ENCODE peak calls at places on chromosomes 5 and 9, in eight cellular contexts. One of them, this sample, is unnamed. For H3K4me1, the result is how much of the 10 kb centered on the place peaks cover.

GRCh38 chr9:129665008-129665771 is at the start of gene PRRX2:
- DNase-seq in A549: peak
- DNase-seq in aorta: peak
- DNase-seq in naive thymus-derived CD4-positive, alpha-beta T cell: peak
- DNase-seq in lower lobe of right lung: no peak
- DNase-seq in prostate gland: no peak
- DNase-seq in HCT116: no peak
- DNase-seq in endodermal cell: peak
- DNase-seq in this sample: no peak

GRCh38 chr5:135875567-135875966 is 20.1 kb downstream of the IL9 start:
- DNase-seq in HCT116: no peak
- DNase-seq in endodermal cell: no peak
- DNase-seq in aorta: no peak
- DNase-seq in A549: no peak
- DNase-seq in naive thymus-derived CD4-positive, alpha-beta T cell: no peak
- DNase-seq in prostate gland: no peak
- DNase-seq in lower lobe of right lung: no peak
- DNase-seq in this sample: no peak

GRCh38 chr5:100855940-100856339 is 47.1 kb downstream of the ST8SIA4 start:
- DNase-seq in A549: no peak
- DNase-seq in aorta: no peak
- DNase-seq in HCT116: no peak
- DNase-seq in prostate gland: no peak
- DNase-seq in endodermal cell: no peak
- DNase-seq in lower lobe of right lung: no peak
- DNase-seq in naive thymus-derived CD4-positive, alpha-beta T cell: no peak
- DNase-seq in this sample: no peak

GRCh38 chr5:163815240-163815791 is 309.9 kb downstream of the MAT2B start:
- DNase-seq in aorta: no peak
- DNase-seq in endodermal cell: no peak
- DNase-seq in HCT116: no peak
- DNase-seq in prostate gland: no peak
- DNase-seq in A549: no peak
- DNase-seq in naive thymus-derived CD4-positive, alpha-beta T cell: no peak
- DNase-seq in lower lobe of right lung: no peak
- DNase-seq in this sample: no peak

GRCh38 chr5:132822650-132823480 is 7.6 kb downstream of the SHROOM1 start:
- DNase-seq in endodermal cell: peak
- DNase-seq in aorta: no peak
- DNase-seq in HCT116: no peak
- DNase-seq in A549: no peak
- DNase-seq in prostate gland: no peak
- DNase-seq in lower lobe of right lung: peak
- DNase-seq in naive thymus-derived CD4-positive, alpha-beta T cell: no peak
- DNase-seq in this sample: no peak

GRCh38 chr5:134392301-134392700 is 19.4 kb downstream of the CDKN2AIPNL start:
- DNase-seq in naive thymus-derived CD4-positive, alpha-beta T cell: no peak
- DNase-seq in HCT116: no peak
- DNase-seq in endodermal cell: no peak
- DNase-seq in lower lobe of right lung: no peak
- DNase-seq in A549: no peak
- DNase-seq in aorta: no peak
- DNase-seq in prostate gland: no peak
- DNase-seq in this sample: no peak

GRCh38 chr5:140725799-140726471 is 25.7 kb downstream of the ZMAT2 start:
- DNase-seq in prostate gland: no peak
- DNase-seq in HCT116: peak
- DNase-seq in lower lobe of right lung: no peak
- DNase-seq in naive thymus-derived CD4-positive, alpha-beta T cell: peak
- DNase-seq in A549: peak
- DNase-seq in aorta: peak
- DNase-seq in endodermal cell: peak
- DNase-seq in this sample: no peak

GRCh38 chr9:104780796-104781395 is 17.0 kb downstream of the NIPSNAP3B start:
- DNase-seq in aorta: no peak
- DNase-seq in lower lobe of right lung: no peak
- DNase-seq in prostate gland: no peak
- DNase-seq in HCT116: peak
- DNase-seq in A549: peak
- DNase-seq in endodermal cell: no peak
- DNase-seq in naive thymus-derived CD4-positive, alpha-beta T cell: no peak
- DNase-seq in this sample: no peak

GRCh38 chr9:136619742-136620440 is 42.8 kb upstream of the EGFL7 start:
- DNase-seq in A549: no peak
- DNase-seq in aorta: peak
- DNase-seq in lower lobe of right lung: peak
- DNase-seq in naive thymus-derived CD4-positive, alpha-beta T cell: no peak
- DNase-seq in endodermal cell: no peak
- DNase-seq in HCT116: no peak
- DNase-seq in prostate gland: no peak
- DNase-seq in this sample: peak

GRCh38 chr5:167934561-167934971 is 356.9 kb upstream of the WWC1 start:
- DNase-seq in aorta: peak
- DNase-seq in naive thymus-derived CD4-positive, alpha-beta T cell: no peak
- DNase-seq in endodermal cell: no peak
- DNase-seq in A549: no peak
- DNase-seq in lower lobe of right lung: no peak
- DNase-seq in HCT116: no peak
- DNase-seq in prostate gland: no peak
- DNase-seq in this sample: peak

GRCh38 chr9:71854811-71855210 is 56.2 kb downstream of the ABHD17B start:
- DNase-seq in lower lobe of right lung: no peak
- DNase-seq in naive thymus-derived CD4-positive, alpha-beta T cell: no peak
- DNase-seq in endodermal cell: no peak
- DNase-seq in HCT116: no peak
- DNase-seq in A549: no peak
- DNase-seq in prostate gland: no peak
- DNase-seq in aorta: no peak
- DNase-seq in this sample: no peak

DNA sequence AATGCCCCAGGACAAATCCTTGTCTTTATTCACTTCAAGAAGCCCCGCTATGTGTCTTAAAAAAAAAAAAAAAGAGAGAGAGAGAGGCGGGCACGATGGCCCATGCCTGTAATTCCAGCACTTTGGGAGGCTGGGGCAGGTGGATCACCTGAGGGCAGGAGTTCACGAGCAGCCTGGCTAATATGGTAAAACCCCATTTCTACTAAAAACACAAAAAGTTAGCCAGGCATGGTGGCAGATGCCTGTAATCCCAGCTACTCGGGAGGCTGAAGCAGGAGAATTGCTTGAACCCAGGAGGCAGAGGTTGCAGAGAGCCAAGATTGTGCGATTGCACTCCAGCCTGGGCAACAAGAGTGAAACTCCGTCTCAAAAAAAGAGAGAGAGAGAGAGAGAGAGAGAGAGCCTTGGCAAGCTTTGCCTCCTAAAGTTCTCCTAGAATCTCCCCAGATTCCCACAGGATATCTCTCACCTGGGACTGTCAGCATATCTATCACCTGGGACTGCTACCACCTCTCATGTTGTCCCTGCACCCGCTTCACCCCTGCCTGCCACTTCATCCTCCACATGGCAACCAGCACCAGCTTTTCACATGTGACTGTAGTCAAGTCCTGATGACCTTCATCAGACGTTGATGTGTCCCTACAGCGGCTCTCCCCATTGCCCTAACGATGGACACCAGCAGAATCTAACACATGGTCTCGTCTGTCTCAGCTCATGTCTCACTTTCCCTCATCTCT is 5.8 kb downstream of the ITK start:
- DNase-seq in aorta: no peak
- DNase-seq in endodermal cell: no peak
- DNase-seq in naive thymus-derived CD4-positive, alpha-beta T cell: no peak
- DNase-seq in A549: no peak
- DNase-seq in HCT116: no peak
- DNase-seq in lower lobe of right lung: no peak
- DNase-seq in prostate gland: no peak
- DNase-seq in this sample: no peak
- H3K4me1 ChIP-seq in aorta: under half
- H3K4me1 ChIP-seq in endodermal cell: under half
- H3K4me1 ChIP-seq in naive thymus-derived CD4-positive, alpha-beta T cell: half or more
- H3K4me1 ChIP-seq in A549: under half
- H3K4me1 ChIP-seq in HCT116: under half
- H3K4me1 ChIP-seq in lower lobe of right lung: under half
- H3K4me1 ChIP-seq in prostate gland: under half
- H3K4me1 ChIP-seq in this sample: under half

DNA sequence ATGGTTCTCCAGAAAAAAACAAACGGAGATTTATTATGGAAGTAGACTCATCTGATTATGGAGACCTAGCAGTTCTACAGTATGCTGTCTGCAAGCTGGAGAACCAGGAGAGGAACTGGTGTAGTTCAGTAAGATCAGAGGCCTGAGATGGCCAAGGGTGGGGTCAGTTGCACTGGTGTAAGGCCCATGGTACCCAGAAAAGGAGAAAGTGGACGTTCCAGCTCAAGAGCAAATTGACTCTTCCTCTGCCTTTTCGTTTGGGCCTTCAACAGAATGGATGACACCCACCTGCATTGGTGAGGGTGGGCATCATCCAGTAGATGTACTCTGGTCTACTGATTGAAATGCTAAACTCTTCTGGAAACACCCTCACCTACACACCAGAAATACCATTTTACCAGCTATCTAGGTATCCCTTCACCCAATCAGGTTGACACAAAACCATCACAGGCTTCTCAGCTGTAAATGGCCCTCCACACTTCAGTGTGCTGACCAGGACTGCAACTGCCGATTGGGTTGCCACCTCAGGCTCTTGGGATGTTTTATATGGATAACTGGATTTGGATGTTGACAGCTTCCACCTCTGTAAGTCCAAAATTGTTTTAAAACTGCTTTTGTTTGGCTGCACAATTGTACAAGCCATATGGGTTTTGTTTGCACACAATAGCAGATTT is 51.2 kb downstream of the RAD23B start:
- DNase-seq in naive thymus-derived CD4-positive, alpha-beta T cell: no peak
- DNase-seq in aorta: no peak
- DNase-seq in HCT116: no peak
- DNase-seq in endodermal cell: no peak
- DNase-seq in prostate gland: no peak
- DNase-seq in A549: no peak
- DNase-seq in lower lobe of right lung: no peak
- DNase-seq in this sample: no peak
- H3K4me1 ChIP-seq in naive thymus-derived CD4-positive, alpha-beta T cell: under half
- H3K4me1 ChIP-seq in aorta: under half
- H3K4me1 ChIP-seq in HCT116: under half
- H3K4me1 ChIP-seq in endodermal cell: under half
- H3K4me1 ChIP-seq in prostate gland: under half
- H3K4me1 ChIP-seq in A549: under half
- H3K4me1 ChIP-seq in lower lobe of right lung: under half
- H3K4me1 ChIP-seq in this sample: under half

GRCh38 chr5:151219138-151219537 is 4.8 kb downstream of the CCDC69 start:
- DNase-seq in endodermal cell: no peak
- DNase-seq in lower lobe of right lung: no peak
- DNase-seq in naive thymus-derived CD4-positive, alpha-beta T cell: no peak
- DNase-seq in aorta: no peak
- DNase-seq in prostate gland: no peak
- DNase-seq in HCT116: no peak
- DNase-seq in A549: no peak
- DNase-seq in this sample: no peak

GRCh38 chr5:151221574-151221973 is 2.3 kb downstream of the CCDC69 start:
- DNase-seq in prostate gland: no peak
- DNase-seq in lower lobe of right lung: no peak
- DNase-seq in naive thymus-derived CD4-positive, alpha-beta T cell: no peak
- DNase-seq in aorta: no peak
- DNase-seq in A549: no peak
- DNase-seq in HCT116: no peak
- DNase-seq in endodermal cell: no peak
- DNase-seq in this sample: no peak

GRCh38 chr5:151218177-151218576 is 5.7 kb downstream of the CCDC69 start:
- DNase-seq in HCT116: no peak
- DNase-seq in endodermal cell: no peak
- DNase-seq in lower lobe of right lung: no peak
- DNase-seq in naive thymus-derived CD4-positive, alpha-beta T cell: no peak
- DNase-seq in A549: no peak
- DNase-seq in aorta: no peak
- DNase-seq in prostate gland: no peak
- DNase-seq in this sample: no peak

GRCh38 chr5:151222054-151222768 is 1.7 kb downstream of the CCDC69 start:
- DNase-seq in naive thymus-derived CD4-positive, alpha-beta T cell: no peak
- DNase-seq in prostate gland: no peak
- DNase-seq in A549: no peak
- DNase-seq in endodermal cell: no peak
- DNase-seq in HCT116: no peak
- DNase-seq in lower lobe of right lung: no peak
- DNase-seq in aorta: no peak
- DNase-seq in this sample: no peak

DNA sequence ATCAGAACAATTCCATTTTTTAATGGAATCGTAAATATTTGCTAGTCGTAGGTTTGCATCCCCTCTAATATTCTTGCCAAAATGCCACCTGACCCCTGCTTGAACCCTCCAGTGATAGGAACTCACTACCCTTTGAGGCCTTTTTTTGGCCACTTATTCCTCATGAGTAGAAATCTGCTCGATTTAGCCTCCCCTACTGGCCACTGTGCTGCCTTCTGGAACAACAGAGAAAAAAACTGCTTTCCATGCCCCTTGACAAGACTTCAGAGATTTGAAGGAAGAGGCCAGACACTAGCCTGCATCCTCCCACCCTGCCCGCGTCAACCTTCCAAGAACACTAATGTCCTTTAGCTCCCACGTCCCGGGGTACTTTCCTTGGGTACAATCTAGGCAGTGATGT is 4.1 kb downstream of the CCDC69 start:
- DNase-seq in prostate gland: no peak
- DNase-seq in naive thymus-derived CD4-positive, alpha-beta T cell: no peak
- DNase-seq in aorta: no peak
- DNase-seq in lower lobe of right lung: no peak
- DNase-seq in endodermal cell: peak
- DNase-seq in A549: no peak
- DNase-seq in HCT116: no peak
- DNase-seq in this sample: no peak
- H3K4me1 ChIP-seq in prostate gland: under half
- H3K4me1 ChIP-seq in naive thymus-derived CD4-positive, alpha-beta T cell: half or more
- H3K4me1 ChIP-seq in aorta: under half
- H3K4me1 ChIP-seq in lower lobe of right lung: half or more
- H3K4me1 ChIP-seq in endodermal cell: under half
- H3K4me1 ChIP-seq in A549: under half
- H3K4me1 ChIP-seq in HCT116: under half
- H3K4me1 ChIP-seq in this sample: half or more

DNA sequence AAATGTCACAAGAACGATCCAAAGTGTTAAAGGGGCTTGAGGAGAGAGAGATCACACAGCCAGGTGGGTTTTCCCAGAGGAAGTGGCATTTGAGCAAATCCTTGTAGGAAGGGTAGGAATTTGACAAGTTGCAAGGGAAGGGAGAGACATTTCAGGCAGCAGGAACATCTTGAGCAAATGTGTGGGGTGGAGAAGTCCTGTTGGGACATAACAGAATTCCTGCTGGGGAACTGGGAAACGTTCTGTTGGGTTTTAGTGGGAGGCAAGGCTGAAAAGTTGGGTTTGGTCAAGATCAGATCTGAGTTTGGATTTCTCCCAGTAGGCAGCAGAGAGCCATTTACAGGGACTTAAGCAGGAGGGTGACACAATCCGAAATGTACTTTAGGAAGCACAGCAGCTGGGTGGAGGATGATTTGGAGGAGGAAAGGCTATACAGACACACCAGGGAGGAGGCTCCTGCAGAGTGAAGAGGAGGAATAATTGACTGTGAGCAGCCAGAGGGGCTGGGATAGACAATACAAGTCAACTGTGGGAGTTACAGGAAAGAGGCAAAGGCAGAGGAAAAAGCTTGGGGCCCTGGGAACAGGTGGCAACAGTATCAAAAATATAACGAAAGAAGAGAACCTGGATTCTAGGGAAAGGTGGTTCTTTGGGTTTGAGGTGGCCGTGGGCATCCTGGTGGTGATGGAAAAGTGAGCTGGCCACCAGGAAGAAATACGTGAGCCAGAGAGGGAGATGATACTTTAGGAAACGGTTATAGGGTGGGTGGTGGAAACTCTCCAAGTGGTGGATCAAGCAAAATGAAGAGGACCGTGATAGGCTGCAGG is 3.1 kb upstream of the ZSWIM6 start:
- DNase-seq in A549: no peak
- DNase-seq in aorta: no peak
- DNase-seq in lower lobe of right lung: no peak
- DNase-seq in naive thymus-derived CD4-positive, alpha-beta T cell: no peak
- DNase-seq in prostate gland: no peak
- DNase-seq in HCT116: no peak
- DNase-seq in endodermal cell: peak
- DNase-seq in this sample: no peak
- H3K4me1 ChIP-seq in A549: under half
- H3K4me1 ChIP-seq in aorta: under half
- H3K4me1 ChIP-seq in lower lobe of right lung: under half
- H3K4me1 ChIP-seq in naive thymus-derived CD4-positive, alpha-beta T cell: under half
- H3K4me1 ChIP-seq in prostate gland: under half
- H3K4me1 ChIP-seq in HCT116: under half
- H3K4me1 ChIP-seq in endodermal cell: under half
- H3K4me1 ChIP-seq in this sample: under half

This sample was measured in spleen.